ENCODE peak calls at places on chromosomes 2 and 18, in six cellular contexts. A is Peyer's patch, M is K562, O is GM23338, Z is hepatocyte, L is cardiac muscle cell. S is an unnamed sample.

GRCh38 chr2:200223385-200223784 is 83.1 kb upstream of the SPATS2L start:
- DNase-seq in A (no peak), M (no peak), O (no peak), Z (no peak), L (peak; percentile 82), S (no peak)

GRCh38 chr2:45013229-45014015 is 4.2 kb upstream of the SIX2 start:
- DNase-seq in A (peak; percentile 46), M (no peak), O (peak; percentile 60), Z (no peak), L (peak; percentile 29), S (no peak)

GRCh38 chr2:102592601-102593000 is 26.8 kb upstream of the SLC9A2 start:
- DNase-seq in A (no peak), M (peak; percentile 15), O (peak; percentile 59), Z (peak; percentile 46), L (peak; percentile 46), S (peak; percentile 66)

GRCh38 chr2:100919316-100919715 is 82.8 kb upstream of the RPL31 start:
- DNase-seq in A (no peak), M (peak; percentile 32), O (peak; percentile 77), Z (no peak), L (no peak), S (no peak)

GRCh38 chr2:184596819-184597411 is 1.4 kb upstream of the ZNF804A start:
- DNase-seq in A (no peak), M (no peak), O (peak; percentile 48), Z (no peak), L (peak; percentile 21), S (peak; percentile 10)

GRCh38 chr2:69026026-69026425 is 13.0 kb downstream of the ANTXR1 start:
- DNase-seq in A (no peak), M (peak; percentile 51), O (peak; percentile 79), Z (peak; percentile 52), L (peak; percentile 67), S (peak; percentile 52)

GRCh38 chr2:133458280-133458679 is 110.0 kb downstream of the NCKAP5 start:
- DNase-seq in A (no peak), M (no peak), O (no peak), Z (no peak), L (peak; percentile 20), S (no peak)

GRCh38 chr18:47719096-47719780 is 211.2 kb downstream of the SMAD2 start:
- DNase-seq in A (no peak), M (no peak), O (peak; percentile 4), Z (no peak), L (no peak), S (no peak)

GRCh38 chr18:31687529-31687928 is 3.1 kb upstream of the B4GALT6 start:
- DNase-seq in A (no peak), M (no peak), O (no peak), Z (no peak), L (no peak), S (no peak)

GRCh38 chr18:28834889-28835288 is 658.0 kb upstream of the CDH2 start:
- DNase-seq in A (no peak), M (no peak), O (no peak), Z (no peak), L (peak; percentile 56), S (no peak)

GRCh38 chr2:176484838-176485237 is 215.6 kb downstream of the MTX2 start:
- DNase-seq in A (no peak), M (no peak), O (no peak), Z (peak; percentile 14), L (peak; percentile 55), S (no peak)
- H3K27me3 ChIP-seq in A (no peaks in the 10 kb centered on the region), M (no peaks in the 10 kb centered on the region), O (peaks cover 15% of the 10 kb centered on the region), Z (peaks cover 3% of the 10 kb centered on the region), L (peaks cover 40% of the 10 kb centered on the region), S (no peaks in the 10 kb centered on the region)

DNA sequence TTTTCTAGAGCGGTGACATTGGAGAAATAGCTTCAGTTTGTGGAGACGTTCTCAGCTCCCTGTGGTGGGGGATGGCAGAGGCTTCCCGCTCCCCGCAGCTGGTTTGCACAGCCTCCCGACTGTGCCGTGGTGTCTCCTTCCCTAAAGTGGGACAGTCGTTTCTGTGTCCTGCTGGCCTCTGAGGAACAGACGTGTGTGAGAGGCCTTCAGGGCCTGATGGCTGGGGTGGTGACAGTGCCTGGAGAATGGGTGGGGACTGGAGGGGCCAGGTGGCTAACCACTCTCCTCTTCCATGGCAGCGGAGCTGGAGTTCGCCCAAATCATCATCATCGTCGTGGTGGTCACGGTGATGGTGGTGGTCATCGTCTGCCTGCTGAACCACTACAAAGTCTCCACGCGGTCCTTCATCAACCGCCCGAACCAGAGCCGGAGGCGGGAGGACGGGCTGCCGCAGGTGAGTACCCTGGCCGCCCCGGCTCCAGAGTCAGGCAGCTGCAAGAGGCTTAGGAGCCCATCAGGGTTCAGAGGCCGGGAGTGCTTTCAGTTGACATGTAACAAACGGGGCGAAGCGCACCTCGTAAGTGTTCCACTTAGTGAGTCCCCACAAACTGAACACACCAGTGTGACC is 105.4 kb downstream of the FAM210A start:
- DNase-seq in A (no peak), M (peak; percentile 1), O (no peak), Z (no peak), L (no peak), S (no peak)
- H3K27ac ChIP-seq in A (no peak overlapping the region), M (no peak overlapping the region), O (no peak overlapping the region), Z (no peak overlapping the region), L (no peak overlapping the region), S (no peak overlapping the region)

DNA sequence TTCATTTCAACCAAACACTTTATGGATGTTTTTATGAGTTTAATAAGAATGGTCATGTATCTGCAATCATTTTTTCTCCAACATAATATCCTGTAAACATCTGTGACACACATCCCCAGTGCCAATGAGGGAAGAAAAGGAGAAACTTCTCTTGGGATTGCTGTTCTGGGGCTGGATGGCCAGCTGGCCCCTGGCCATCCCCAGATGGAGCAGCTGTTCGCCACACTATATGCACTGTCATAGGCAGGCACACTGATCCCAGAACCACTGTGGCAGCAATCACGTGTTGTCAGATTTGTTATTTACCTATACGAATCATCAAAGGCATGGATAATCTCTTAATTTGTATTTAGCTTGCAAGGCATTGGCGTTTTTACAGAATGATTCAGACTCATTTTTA is 167.5 kb upstream of the ACAA2 start:
- DNase-seq in A (no peak), M (no peak), O (no peak), Z (no peak), L (no peak), S (no peak)
- H3K27me3 ChIP-seq in A (no peaks in the 10 kb centered on the region), M (no peaks in the 10 kb centered on the region), O (no peaks in the 10 kb centered on the region), Z (no peaks in the 10 kb centered on the region), L (peaks cover 29% of the 10 kb centered on the region), S (no peaks in the 10 kb centered on the region)

GRCh38 chr2:218401834-218402370 is 2.2 kb downstream of the CTDSP1 start:
- DNase-seq in A (no peak), M (no peak), O (no peak), Z (peak; percentile 8), L (no peak), S (no peak)
- H3K27ac ChIP-seq in A (peak overlapping the region; percentile 98), M (peak overlapping the region; percentile 15), O (no peak overlapping the region), Z (peak overlapping the region; percentile 100), L (no peak overlapping the region), S (peak overlapping the region; percentile 22)

GRCh38 chr2:176103634-176104337 is 3.3 kb upstream of the HOXD11 start:
- DNase-seq in A (peak; percentile 37), M (no peak), O (peak; percentile 45), Z (no peak), L (no peak), S (no peak)

GRCh38 chr2:176101216-176101845 is 1.7 kb downstream of the HOXD12 start:
- DNase-seq in A (no peak), M (no peak), O (no peak), Z (no peak), L (no peak), S (no peak)

GRCh38 chr2:176101862-176102261 is 2.3 kb downstream of the HOXD12 start:
- DNase-seq in A (no peak), M (no peak), O (peak; percentile 10), Z (no peak), L (no peak), S (no peak)

GRCh38 chr2:176100547-176101140 is 1.0 kb downstream of the HOXD12 start:
- DNase-seq in A (no peak), M (no peak), O (peak; percentile 53), Z (no peak), L (no peak), S (no peak)

DNA sequence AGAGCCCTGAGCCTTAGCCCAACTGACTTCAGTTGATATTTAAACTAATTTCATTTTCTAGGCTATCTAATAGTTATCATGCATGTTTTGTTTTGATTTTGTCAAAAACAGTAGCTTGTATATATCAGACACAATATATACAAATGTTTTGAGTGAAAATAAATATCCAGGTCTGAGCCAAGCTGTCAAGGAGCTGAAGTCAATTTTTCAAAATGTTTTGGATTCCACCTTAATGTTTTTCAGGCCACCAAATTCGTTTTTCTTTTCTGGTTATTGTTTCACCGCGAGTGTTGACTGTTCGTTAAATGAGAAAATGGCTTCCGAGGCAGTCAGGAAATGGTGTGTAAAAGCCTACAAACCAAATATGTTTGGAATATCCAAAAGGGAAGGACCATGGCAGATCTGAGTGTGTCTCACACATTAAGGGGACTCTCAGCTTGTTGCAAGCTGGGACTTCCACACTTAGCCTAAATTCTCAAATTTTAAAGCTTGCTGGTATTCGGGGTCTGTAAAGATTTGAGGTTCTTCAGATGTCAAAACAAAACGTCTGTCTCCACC is 2.8 kb downstream of the HOXD12 start:
- DNase-seq in A (no peak), M (no peak), O (no peak), Z (no peak), L (no peak), S (no peak)
- H3K27me3 ChIP-seq in A (peaks cover 90% of the 10 kb centered on the region), M (peaks cover 63% of the 10 kb centered on the region), O (peaks cover 98% of the 10 kb centered on the region), Z (peaks cover 98% of the 10 kb centered on the region), L (peaks cover 100% of the 10 kb centered on the region), S (peaks cover 12% of the 10 kb centered on the region)

GRCh38 chr2:67571785-67572718 is 174.9 kb downstream of the ETAA1 start:
- DNase-seq in A (no peak), M (no peak), O (no peak), Z (peak; percentile 35), L (no peak), S (peak; percentile 21)
- H3K27ac ChIP-seq in A (no peak overlapping the region), M (no peak overlapping the region), O (no peak overlapping the region), Z (peak overlapping the region; percentile 14), L (no peak overlapping the region), S (no peak overlapping the region)

DNA sequence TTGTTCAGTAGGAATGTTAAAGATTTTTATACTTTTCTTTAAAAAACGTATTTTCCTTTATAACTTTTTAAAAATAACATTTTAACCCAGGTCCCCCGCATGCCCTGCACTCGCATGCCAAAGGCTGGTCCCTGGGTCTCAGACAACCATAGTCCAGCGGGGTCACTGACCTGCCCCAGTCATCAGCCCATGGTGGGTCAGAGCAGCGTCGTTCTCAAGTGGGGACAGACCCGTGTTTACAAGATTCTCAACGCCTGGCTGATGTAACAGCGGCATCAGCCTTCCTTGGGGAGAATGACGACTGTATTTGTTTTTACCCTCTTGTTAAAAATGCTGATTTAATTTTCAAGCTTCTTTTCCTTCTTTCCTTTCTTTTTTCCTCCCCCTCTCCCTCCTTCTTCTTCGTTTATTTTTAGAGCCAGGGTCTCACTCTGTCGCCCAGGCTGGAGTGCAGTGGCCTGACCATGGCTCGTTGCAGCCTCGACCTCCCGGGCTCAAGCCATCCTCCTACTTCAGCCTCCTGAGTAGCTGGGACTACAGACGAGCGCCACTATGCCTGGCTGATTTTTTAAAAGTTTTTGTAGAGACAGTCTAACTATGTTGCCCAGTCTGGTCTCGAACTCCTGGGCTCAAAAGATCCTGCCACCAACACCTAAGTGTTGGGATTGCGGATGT is 1.0 kb upstream of the EFHD1 start:
- DNase-seq in A (no peak), M (no peak), O (no peak), Z (no peak), L (no peak), S (no peak)
- H3K27me3 ChIP-seq in A (peaks cover 28% of the 10 kb centered on the region), M (no peaks in the 10 kb centered on the region), O (peaks cover 59% of the 10 kb centered on the region), Z (peaks cover 25% of the 10 kb centered on the region), L (peaks cover 32% of the 10 kb centered on the region), S (peaks cover 11% of the 10 kb centered on the region)

DNA sequence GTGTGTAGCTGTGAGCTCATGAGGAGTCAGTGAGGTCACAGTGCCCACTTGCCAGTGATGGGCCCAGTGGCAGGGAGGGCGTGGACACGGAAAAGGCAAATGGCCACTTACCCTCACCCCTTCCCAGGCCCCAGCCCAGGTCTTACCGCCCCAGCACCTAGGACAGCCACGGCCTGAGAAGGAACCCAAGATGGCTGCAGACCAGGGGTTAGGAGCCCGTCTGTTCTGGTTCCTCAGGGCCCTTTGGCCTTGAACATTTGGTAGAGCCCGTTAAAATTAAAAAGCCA is 74.1 kb downstream of the EMX1 start:
- DNase-seq in A (no peak), M (no peak), O (no peak), Z (no peak), L (no peak), S (no peak)
- H3K27ac ChIP-seq in A (no peak overlapping the region), M (no peak overlapping the region), O (no peak overlapping the region), Z (no peak overlapping the region), L (no peak overlapping the region), S (no peak overlapping the region)